ENCODE peak calls at places on chromosomes 4 and X, in seven cellular contexts. One of them, this sample, is unnamed.

GRCh38 chr4:104163820-104164219 is 330.9 kb downstream of the CXXC4 start:
- DNase-seq in NCI-H2107: no peak
- DNase-seq in osteocyte: no peak
- DNase-seq in T-helper 17 cell: no peak
- DNase-seq in stimulated activated CD8-positive, alpha-beta memory T cell treated with anti-CD3 and anti-CD28 coated beads, Interleukin-4, amount 100 ng/mL, for 24 hours: no peak
- DNase-seq in gastrocnemius medialis: no peak
- DNase-seq in Panc1: no peak
- DNase-seq in this sample: no peak

GRCh38 chr4:151745727-151746231 is 15.0 kb downstream of the GATB start:
- DNase-seq in NCI-H2107: no peak
- DNase-seq in osteocyte: no peak
- DNase-seq in T-helper 17 cell: no peak
- DNase-seq in stimulated activated CD8-positive, alpha-beta memory T cell treated with anti-CD3 and anti-CD28 coated beads, Interleukin-4, amount 100 ng/mL, for 24 hours: no peak
- DNase-seq in gastrocnemius medialis: no peak
- DNase-seq in Panc1: no peak
- DNase-seq in this sample: no peak

GRCh38 chr4:132071815-132072214 is 1077.3 kb upstream of the PCDH10 start:
- DNase-seq in NCI-H2107: no peak
- DNase-seq in osteocyte: no peak
- DNase-seq in T-helper 17 cell: no peak
- DNase-seq in stimulated activated CD8-positive, alpha-beta memory T cell treated with anti-CD3 and anti-CD28 coated beads, Interleukin-4, amount 100 ng/mL, for 24 hours: no peak
- DNase-seq in gastrocnemius medialis: no peak
- DNase-seq in Panc1: no peak
- DNase-seq in this sample: no peak

GRCh38 chrX:39886282-39886681 is 211.5 kb downstream of the BCOR start:
- DNase-seq in NCI-H2107: no peak
- DNase-seq in osteocyte: no peak
- DNase-seq in T-helper 17 cell: no peak
- DNase-seq in stimulated activated CD8-positive, alpha-beta memory T cell treated with anti-CD3 and anti-CD28 coated beads, Interleukin-4, amount 100 ng/mL, for 24 hours: no peak
- DNase-seq in gastrocnemius medialis: no peak
- DNase-seq in Panc1: no peak
- DNase-seq in this sample: no peak

GRCh38 chr4:158282252-158282651 is 72.0 kb downstream of the TMEM144 start:
- DNase-seq in NCI-H2107: no peak
- DNase-seq in osteocyte: no peak
- DNase-seq in T-helper 17 cell: no peak
- DNase-seq in stimulated activated CD8-positive, alpha-beta memory T cell treated with anti-CD3 and anti-CD28 coated beads, Interleukin-4, amount 100 ng/mL, for 24 hours: no peak
- DNase-seq in gastrocnemius medialis: no peak
- DNase-seq in Panc1: no peak
- DNase-seq in this sample: no peak

GRCh38 chr4:87633239-87633638 is 16.8 kb upstream of the DMP1 start:
- DNase-seq in NCI-H2107: no peak
- DNase-seq in osteocyte: no peak
- DNase-seq in T-helper 17 cell: no peak
- DNase-seq in stimulated activated CD8-positive, alpha-beta memory T cell treated with anti-CD3 and anti-CD28 coated beads, Interleukin-4, amount 100 ng/mL, for 24 hours: no peak
- DNase-seq in gastrocnemius medialis: no peak
- DNase-seq in Panc1: no peak
- DNase-seq in this sample: no peak

GRCh38 chrX:63270873-63271272 is 80.3 kb downstream of the SPIN4 start:
- DNase-seq in NCI-H2107: no peak
- DNase-seq in osteocyte: no peak
- DNase-seq in T-helper 17 cell: no peak
- DNase-seq in stimulated activated CD8-positive, alpha-beta memory T cell treated with anti-CD3 and anti-CD28 coated beads, Interleukin-4, amount 100 ng/mL, for 24 hours: no peak
- DNase-seq in gastrocnemius medialis: no peak
- DNase-seq in Panc1: no peak
- DNase-seq in this sample: no peak

GRCh38 chr4:24753519-24753918 is 41.9 kb upstream of the SOD3 start:
- DNase-seq in NCI-H2107: no peak
- DNase-seq in osteocyte: peak
- DNase-seq in T-helper 17 cell: no peak
- DNase-seq in stimulated activated CD8-positive, alpha-beta memory T cell treated with anti-CD3 and anti-CD28 coated beads, Interleukin-4, amount 100 ng/mL, for 24 hours: no peak
- DNase-seq in gastrocnemius medialis: no peak
- DNase-seq in Panc1: peak
- DNase-seq in this sample: no peak

GRCh38 chrX:13903405-13903804 is 86.5 kb upstream of the GPM6B start:
- DNase-seq in NCI-H2107: no peak
- DNase-seq in osteocyte: no peak
- DNase-seq in T-helper 17 cell: no peak
- DNase-seq in stimulated activated CD8-positive, alpha-beta memory T cell treated with anti-CD3 and anti-CD28 coated beads, Interleukin-4, amount 100 ng/mL, for 24 hours: no peak
- DNase-seq in gastrocnemius medialis: no peak
- DNase-seq in Panc1: no peak
- DNase-seq in this sample: no peak

GRCh38 chrX:56800801-56801200 is 71.8 kb downstream of the NBDY start:
- DNase-seq in NCI-H2107: no peak
- DNase-seq in osteocyte: no peak
- DNase-seq in T-helper 17 cell: peak
- DNase-seq in stimulated activated CD8-positive, alpha-beta memory T cell treated with anti-CD3 and anti-CD28 coated beads, Interleukin-4, amount 100 ng/mL, for 24 hours: peak
- DNase-seq in gastrocnemius medialis: no peak
- DNase-seq in Panc1: no peak
- DNase-seq in this sample: no peak

GRCh38 chrX:74781507-74782034 is 143.7 kb downstream of the NEXMIF start:
- DNase-seq in NCI-H2107: no peak
- DNase-seq in osteocyte: no peak
- DNase-seq in T-helper 17 cell: no peak
- DNase-seq in stimulated activated CD8-positive, alpha-beta memory T cell treated with anti-CD3 and anti-CD28 coated beads, Interleukin-4, amount 100 ng/mL, for 24 hours: no peak
- DNase-seq in gastrocnemius medialis: no peak
- DNase-seq in Panc1: no peak
- DNase-seq in this sample: no peak

GRCh38 chr4:13944095-13944501 is 316.6 kb upstream of the BOD1L1 start:
- DNase-seq in NCI-H2107: no peak
- DNase-seq in osteocyte: no peak
- DNase-seq in T-helper 17 cell: no peak
- DNase-seq in stimulated activated CD8-positive, alpha-beta memory T cell treated with anti-CD3 and anti-CD28 coated beads, Interleukin-4, amount 100 ng/mL, for 24 hours: no peak
- DNase-seq in gastrocnemius medialis: no peak
- DNase-seq in Panc1: no peak
- DNase-seq in this sample: no peak

GRCh38 chr4:119300072-119300387 is 21.9 kb downstream of the FABP2 start:
- DNase-seq in NCI-H2107: no peak
- DNase-seq in osteocyte: no peak
- DNase-seq in T-helper 17 cell: peak
- DNase-seq in stimulated activated CD8-positive, alpha-beta memory T cell treated with anti-CD3 and anti-CD28 coated beads, Interleukin-4, amount 100 ng/mL, for 24 hours: no peak
- DNase-seq in gastrocnemius medialis: peak
- DNase-seq in Panc1: no peak
- DNase-seq in this sample: no peak

GRCh38 chr4:13888112-13888511 is 260.6 kb upstream of the BOD1L1 start:
- DNase-seq in NCI-H2107: no peak
- DNase-seq in osteocyte: no peak
- DNase-seq in T-helper 17 cell: no peak
- DNase-seq in stimulated activated CD8-positive, alpha-beta memory T cell treated with anti-CD3 and anti-CD28 coated beads, Interleukin-4, amount 100 ng/mL, for 24 hours: no peak
- DNase-seq in gastrocnemius medialis: no peak
- DNase-seq in Panc1: no peak
- DNase-seq in this sample: no peak

GRCh38 chr4:86019906-86020305 is 339.9 kb downstream of the MAPK10 start:
- DNase-seq in NCI-H2107: no peak
- DNase-seq in osteocyte: no peak
- DNase-seq in T-helper 17 cell: no peak
- DNase-seq in stimulated activated CD8-positive, alpha-beta memory T cell treated with anti-CD3 and anti-CD28 coated beads, Interleukin-4, amount 100 ng/mL, for 24 hours: no peak
- DNase-seq in gastrocnemius medialis: no peak
- DNase-seq in Panc1: no peak
- DNase-seq in this sample: no peak

GRCh38 chr4:147732516-147733193 is 767 bp downstream of the ARHGAP10 start:
- DNase-seq in NCI-H2107: no peak
- DNase-seq in osteocyte: peak
- DNase-seq in T-helper 17 cell: no peak
- DNase-seq in stimulated activated CD8-positive, alpha-beta memory T cell treated with anti-CD3 and anti-CD28 coated beads, Interleukin-4, amount 100 ng/mL, for 24 hours: no peak
- DNase-seq in gastrocnemius medialis: peak
- DNase-seq in Panc1: no peak
- DNase-seq in this sample: no peak

GRCh38 chr4:71260544-71260943 is 78.3 kb upstream of the SLC4A4 start:
- DNase-seq in NCI-H2107: no peak
- DNase-seq in osteocyte: no peak
- DNase-seq in T-helper 17 cell: no peak
- DNase-seq in stimulated activated CD8-positive, alpha-beta memory T cell treated with anti-CD3 and anti-CD28 coated beads, Interleukin-4, amount 100 ng/mL, for 24 hours: no peak
- DNase-seq in gastrocnemius medialis: no peak
- DNase-seq in Panc1: no peak
- DNase-seq in this sample: no peak

GRCh38 chr4:110616162-110617062 is 6.5 kb downstream of the PITX2 start:
- DNase-seq in NCI-H2107: no peak
- DNase-seq in osteocyte: no peak
- DNase-seq in T-helper 17 cell: no peak
- DNase-seq in stimulated activated CD8-positive, alpha-beta memory T cell treated with anti-CD3 and anti-CD28 coated beads, Interleukin-4, amount 100 ng/mL, for 24 hours: no peak
- DNase-seq in gastrocnemius medialis: no peak
- DNase-seq in Panc1: no peak
- DNase-seq in this sample: no peak

GRCh38 chr4:5988086-5988845 is 30.0 kb downstream of the C4orf50 start:
- DNase-seq in NCI-H2107: no peak
- DNase-seq in osteocyte: no peak
- DNase-seq in T-helper 17 cell: no peak
- DNase-seq in stimulated activated CD8-positive, alpha-beta memory T cell treated with anti-CD3 and anti-CD28 coated beads, Interleukin-4, amount 100 ng/mL, for 24 hours: no peak
- DNase-seq in gastrocnemius medialis: no peak
- DNase-seq in Panc1: no peak
- DNase-seq in this sample: no peak

GRCh38 chrX:15737957-15738685 is at the start of gene CA5B:
- DNase-seq in NCI-H2107: peak
- DNase-seq in osteocyte: peak
- DNase-seq in T-helper 17 cell: peak
- DNase-seq in stimulated activated CD8-positive, alpha-beta memory T cell treated with anti-CD3 and anti-CD28 coated beads, Interleukin-4, amount 100 ng/mL, for 24 hours: peak
- DNase-seq in gastrocnemius medialis: peak
- DNase-seq in Panc1: peak
- DNase-seq in this sample: peak

GRCh38 chr4:127210877-127211276 is 421.9 kb upstream of the INTU start:
- DNase-seq in NCI-H2107: no peak
- DNase-seq in osteocyte: no peak
- DNase-seq in T-helper 17 cell: no peak
- DNase-seq in stimulated activated CD8-positive, alpha-beta memory T cell treated with anti-CD3 and anti-CD28 coated beads, Interleukin-4, amount 100 ng/mL, for 24 hours: no peak
- DNase-seq in gastrocnemius medialis: no peak
- DNase-seq in Panc1: no peak
- DNase-seq in this sample: no peak

GRCh38 chrX:118199997-118200396 is 83.4 kb upstream of the KLHL13 start:
- DNase-seq in NCI-H2107: no peak
- DNase-seq in osteocyte: no peak
- DNase-seq in T-helper 17 cell: no peak
- DNase-seq in stimulated activated CD8-positive, alpha-beta memory T cell treated with anti-CD3 and anti-CD28 coated beads, Interleukin-4, amount 100 ng/mL, for 24 hours: no peak
- DNase-seq in gastrocnemius medialis: no peak
- DNase-seq in Panc1: no peak
- DNase-seq in this sample: no peak

GRCh38 chr4:184807797-184808718 is 17.7 kb downstream of the ACSL1 start:
- DNase-seq in NCI-H2107: no peak
- DNase-seq in osteocyte: no peak
- DNase-seq in T-helper 17 cell: no peak
- DNase-seq in stimulated activated CD8-positive, alpha-beta memory T cell treated with anti-CD3 and anti-CD28 coated beads, Interleukin-4, amount 100 ng/mL, for 24 hours: no peak
- DNase-seq in gastrocnemius medialis: peak
- DNase-seq in Panc1: no peak
- DNase-seq in this sample: no peak

GRCh38 chrX:41148553-41148952 is 63.3 kb downstream of the USP9X start:
- DNase-seq in NCI-H2107: no peak
- DNase-seq in osteocyte: no peak
- DNase-seq in T-helper 17 cell: no peak
- DNase-seq in stimulated activated CD8-positive, alpha-beta memory T cell treated with anti-CD3 and anti-CD28 coated beads, Interleukin-4, amount 100 ng/mL, for 24 hours: no peak
- DNase-seq in gastrocnemius medialis: no peak
- DNase-seq in Panc1: no peak
- DNase-seq in this sample: no peak

GRCh38 chr4:71095141-71095939 is 101.9 kb downstream of the DCK start:
- DNase-seq in NCI-H2107: no peak
- DNase-seq in osteocyte: no peak
- DNase-seq in T-helper 17 cell: no peak
- DNase-seq in stimulated activated CD8-positive, alpha-beta memory T cell treated with anti-CD3 and anti-CD28 coated beads, Interleukin-4, amount 100 ng/mL, for 24 hours: no peak
- DNase-seq in gastrocnemius medialis: no peak
- DNase-seq in Panc1: no peak
- DNase-seq in this sample: no peak

GRCh38 chr4:119286377-119287002 is 35.4 kb downstream of the FABP2 start:
- DNase-seq in NCI-H2107: no peak
- DNase-seq in osteocyte: no peak
- DNase-seq in T-helper 17 cell: peak
- DNase-seq in stimulated activated CD8-positive, alpha-beta memory T cell treated with anti-CD3 and anti-CD28 coated beads, Interleukin-4, amount 100 ng/mL, for 24 hours: no peak
- DNase-seq in gastrocnemius medialis: no peak
- DNase-seq in Panc1: no peak
- DNase-seq in this sample: no peak

GRCh38 chr4:57074753-57075152 is 35.4 kb downstream of the IGFBP7 start:
- DNase-seq in NCI-H2107: no peak
- DNase-seq in osteocyte: no peak
- DNase-seq in T-helper 17 cell: no peak
- DNase-seq in stimulated activated CD8-positive, alpha-beta memory T cell treated with anti-CD3 and anti-CD28 coated beads, Interleukin-4, amount 100 ng/mL, for 24 hours: no peak
- DNase-seq in gastrocnemius medialis: no peak
- DNase-seq in Panc1: no peak
- DNase-seq in this sample: no peak